ENCODE peak calls at places on chromosome 10, in nine cellular contexts. E is A549, G is ascending aorta, I is brain microvascular endothelial cell, D is lower lobe of right lung, B is DND-41, Z is AG04450, F is fibroblast of mammary gland, Y is heart left ventricle. W is an unnamed sample.
A peak's percentile ranks its signal among the peaks of the same experiment; 100 is the strongest.

GRCh38 chr10:129790710-129791446 is 173.2 kb downstream of the EBF3 start:
- DNase-seq in F (no peak), E (no peak), B (no peak), D (no peak), Y (no peak), Z (no peak), G (no peak), I (no peak), W (no peak)

GRCh38 chr10:111243126-111243525 is 166.3 kb downstream of the ADRA2A start:
- DNase-seq in D (no peak), B (no peak), Z (no peak), E (no peak), G (no peak), Y (no peak), I (no peak), F (no peak), W (no peak)

GRCh38 chr10:113922787-113923570 is 68.5 kb downstream of the NHLRC2 start:
- DNase-seq in G (no peak), D (no peak), B (no peak), F (no peak), Y (peak; percentile 28), E (no peak), I (no peak), Z (no peak), W (no peak)

GRCh38 chr10:106652279-106652678 is 512.2 kb downstream of the SORCS1 start:
- DNase-seq in G (no peak), I (no peak), Z (no peak), B (no peak), E (no peak), D (no peak), Y (no peak), F (no peak), W (no peak)

GRCh38 chr10:13758302-13758701 is 171.5 kb downstream of the PRPF18 start:
- DNase-seq in E (no peak), F (peak; percentile 40), I (peak; percentile 87), Y (no peak), B (no peak), Z (no peak), G (no peak), D (no peak), W (no peak)

GRCh38 chr10:110845756-110846620 is 25.7 kb upstream of the PDCD4 start:
- DNase-seq in Y (no peak), G (no peak), B (no peak), I (no peak), F (no peak), D (no peak), E (no peak), Z (no peak), W (no peak)

GRCh38 chr10:66228887-66229286 is 696.9 kb upstream of the LRRTM3 start:
- DNase-seq in Z (no peak), F (no peak), G (no peak), B (no peak), Y (no peak), D (no peak), E (no peak), I (no peak), W (no peak)

GRCh38 chr10:62075414-62075813 is 173.9 kb downstream of the ARID5B start:
- DNase-seq in F (no peak), G (no peak), E (no peak), Y (peak; percentile 30), Z (no peak), I (no peak), B (no peak), D (no peak), W (no peak)

GRCh38 chr10:117955171-117955570 is 91.6 kb downstream of the RAB11FIP2 start:
- DNase-seq in E (no peak), G (no peak), D (no peak), Z (no peak), B (no peak), F (no peak), Y (no peak), I (no peak), W (no peak)

GRCh38 chr10:48224979-48225560 is 49.4 kb downstream of the FRMPD2 start:
- DNase-seq in I (peak; percentile 9), D (no peak), E (no peak), B (no peak), F (no peak), Z (no peak), G (no peak), Y (no peak), W (no peak)

GRCh38 chr10:118106426-118106825 is 59.7 kb upstream of the RAB11FIP2 start:
- DNase-seq in E (no peak), F (peak; percentile 41), D (no peak), I (peak; percentile 41), G (no peak), B (peak; percentile 5), Z (no peak), Y (no peak), W (no peak)

GRCh38 chr10:6211341-6212265 is 8.9 kb downstream of the PFKFB3 start:
- DNase-seq in I (no peak), Y (peak; percentile 70), D (no peak), E (no peak), B (no peak), F (peak; percentile 53), G (no peak), Z (no peak), W (no peak)

GRCh38 chr10:88042162-88043100 is 179.0 kb downstream of the PTEN start:
- DNase-seq in E (no peak), B (peak; percentile 58), G (no peak), I (peak; percentile 23), D (peak; percentile 52), Y (no peak), Z (peak; percentile 56), F (peak; percentile 75), W (no peak)

GRCh38 chr10:110504111-110504735 is 6.5 kb downstream of the DUSP5 start:
- DNase-seq in E (no peak), Z (peak; percentile 84), B (no peak), I (peak; percentile 52), D (peak; percentile 54), F (peak; percentile 93), Y (no peak), G (no peak), W (no peak)

GRCh38 chr10:35511649-35512048 is 93.5 kb upstream of the GJD4 start:
- DNase-seq in B (no peak), E (no peak), I (no peak), F (no peak), Y (no peak), D (no peak), Z (no peak), G (no peak), W (no peak)

GRCh38 chr10:102148275-102148674 is 3.9 kb upstream of the NOLC1 start:
- DNase-seq in I (no peak), F (no peak), D (no peak), Y (no peak), E (no peak), Z (no peak), G (no peak), B (no peak), W (no peak)
- H3K4me3 ChIP-seq in I (no peak overlapping the region), F (no peak overlapping the region), D (no peak overlapping the region), Y (no peak overlapping the region), E (no peak overlapping the region), Z (no peak overlapping the region), G (no peak overlapping the region), B (no peak overlapping the region), W (no peak overlapping the region)

GRCh38 chr10:102433619-102434046 is 1.3 kb upstream of the CUEDC2 start:
- DNase-seq in Z (no peak), B (no peak), D (peak; percentile 49), E (no peak), G (no peak), Y (no peak), I (no peak), F (no peak), W (no peak)

GRCh38 chr10:102434251-102434913 is 2.0 kb upstream of the CUEDC2 start:
- DNase-seq in E (no peak), B (no peak), D (no peak), I (no peak), Y (no peak), F (peak; percentile 81), Z (no peak), G (no peak), W (no peak)

GRCh38 chr10:102435098-102435497 is 2.7 kb upstream of the CUEDC2 start:
- DNase-seq in D (no peak), B (no peak), G (no peak), Y (no peak), F (no peak), E (no peak), Z (no peak), I (no peak), W (no peak)

GRCh38 chr10:102431452-102432124 is 786 bp downstream of the CUEDC2 start:
- DNase-seq in E (no peak), Y (no peak), B (no peak), I (no peak), F (peak; percentile 58), Z (no peak), D (no peak), G (no peak), W (no peak)

DNA sequence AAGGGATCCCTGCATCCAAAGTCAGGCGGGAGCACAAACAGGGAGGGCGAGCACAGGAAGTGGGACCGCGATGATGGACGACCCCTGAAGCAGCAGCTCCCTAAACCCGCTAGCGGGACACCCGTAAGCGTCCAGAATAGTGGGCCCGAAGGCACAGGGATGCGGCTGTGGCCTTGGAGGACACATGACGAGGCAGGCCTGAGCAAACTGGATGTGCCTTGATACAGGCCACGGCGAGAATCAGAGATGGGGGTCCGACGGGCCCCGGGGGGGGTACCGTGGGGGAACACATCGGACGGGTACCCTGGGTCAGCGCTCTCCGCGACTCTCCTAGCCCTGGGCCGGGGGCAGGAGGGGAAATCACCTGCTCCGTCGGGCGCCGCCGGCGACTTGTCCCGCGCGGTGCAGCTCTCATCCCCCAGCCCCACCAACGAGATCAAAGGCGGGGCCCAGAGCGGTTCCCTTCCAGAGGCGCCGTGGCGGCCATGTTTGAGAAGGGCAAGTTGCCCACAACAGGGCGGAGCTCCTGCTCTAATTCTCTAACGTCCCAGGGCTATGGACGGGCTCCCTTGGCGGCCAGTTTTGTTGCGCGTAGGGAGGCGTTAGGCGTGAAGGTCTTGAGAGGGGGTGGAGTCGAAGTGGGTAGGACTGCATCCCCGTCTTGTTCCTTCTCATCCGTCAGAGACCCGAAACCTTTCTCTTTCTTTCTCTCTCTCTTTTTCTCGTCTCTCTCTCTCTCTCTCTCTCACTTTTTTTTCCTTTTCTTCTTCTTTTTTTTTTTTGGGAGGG is at the start of gene CUEDC2:
- DNase-seq in Z (peak; percentile 93), E (peak; percentile 97), B (peak; percentile 98), G (peak; percentile 84), F (peak; percentile 97), Y (peak; percentile 97), I (peak; percentile 94), D (peak; percentile 97), W (peak; percentile 69)
- TF ChIP-seq CTCF in Z (no peak), E (no peak), B (no peak), G (no peak), F (no peak), Y (no peak), I (no peak), D (no peak), W (no peak)

DNA sequence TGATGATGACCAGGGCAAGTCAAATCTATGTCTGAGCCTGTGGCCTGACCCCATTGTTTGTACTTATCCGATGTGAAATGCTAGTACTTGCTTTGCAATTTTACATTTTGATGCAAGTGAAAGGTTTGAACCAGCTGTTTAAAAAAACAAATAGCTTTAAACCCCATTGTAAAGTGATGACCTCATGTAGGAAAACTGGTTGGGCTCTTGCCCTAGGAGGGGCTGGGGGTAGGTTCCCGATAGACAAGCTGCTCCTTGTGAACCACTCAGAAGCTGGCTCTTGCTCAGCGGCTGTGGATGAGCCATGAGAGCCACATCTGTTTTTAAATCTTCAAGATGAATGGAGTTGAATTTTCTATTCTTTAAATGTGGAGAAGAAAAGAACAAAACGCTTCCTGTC is 185.3 kb downstream of the WDR11 start:
- DNase-seq in G (no peak), D (no peak), E (no peak), I (no peak), B (no peak), F (no peak), Z (no peak), Y (peak; percentile 38), W (no peak)
- H3K4me3 ChIP-seq in G (no peak overlapping the region), D (no peak overlapping the region), E (no peak overlapping the region), I (no peak overlapping the region), B (no peak overlapping the region), F (no peak overlapping the region), Z (no peak overlapping the region), Y (no peak overlapping the region), W (no peak overlapping the region)

GRCh38 chr10:57579926-57580325 is 687.8 kb downstream of the IPMK start:
- DNase-seq in G (no peak), E (peak; percentile 2), Y (no peak), I (peak; percentile 7), Z (no peak), B (no peak), F (peak; percentile 19), D (no peak), W (peak; percentile 1)
- TF ChIP-seq CTCF in G (peak; percentile 49), E (peak; percentile 61), Y (peak; percentile 48), I (peak; percentile 41), Z (no peak), B (peak; percentile 29), F (peak; percentile 23), D (peak; percentile 29), W (peak; percentile 76)

W was measured in epithelial cell of proximal tubule.